ENCODE peak calls at places on chromosomes 1 and 21, in ten cellular contexts. N is suprapubic skin, E is breast epithelium, F is vagina, X is stomach, L is K562, A is upper lobe of left lung, H is sigmoid colon, V is HCT116, T is endothelial cell of umbilical vein. Q is an unnamed sample.
A peak's percentile ranks its signal among the peaks of the same experiment; 100 is the strongest.

GRCh38 chr1:210347112-210347511 is 18.4 kb downstream of the HHAT start:
- DNase-seq in T (no peak), H (no peak), V (no peak), L (no peak), F (no peak), A (no peak), E (no peak), X (no peak), N (no peak), Q (no peak)

GRCh38 chr1:245690153-245690552 is 535.4 kb downstream of the KIF26B start:
- DNase-seq in V (no peak), X (no peak), N (no peak), H (no peak), E (no peak), A (no peak), T (no peak), L (no peak), F (no peak), Q (no peak)

GRCh38 chr1:106907795-106908194 is 148.7 kb upstream of the PRMT6 start:
- DNase-seq in L (no peak), F (no peak), V (no peak), T (no peak), A (no peak), X (no peak), N (no peak), E (no peak), H (no peak), Q (no peak)

GRCh38 chr1:32963746-32964460 is 706 bp downstream of the RNF19B start:
- DNase-seq in V (no peak), X (peak; percentile 54), L (peak; percentile 72), E (peak; percentile 90), T (peak; percentile 66), N (peak; percentile 90), F (no peak), A (peak; percentile 74), H (peak; percentile 84), Q (peak; percentile 71)

GRCh38 chr1:5271264-5271663 is 616.9 kb downstream of the AJAP1 start:
- DNase-seq in F (no peak), T (no peak), N (no peak), A (peak; percentile 28), L (no peak), E (no peak), X (no peak), H (peak; percentile 21), V (no peak), Q (no peak)

GRCh38 chr1:91714867-91715381 is 171.0 kb downstream of the TGFBR3 start:
- DNase-seq in T (no peak), X (no peak), H (no peak), L (peak; percentile 65), A (no peak), F (no peak), E (no peak), N (no peak), V (no peak), Q (no peak)

GRCh38 chr21:31410763-31411278 is 66.8 kb upstream of the TIAM1 start:
- DNase-seq in H (no peak), E (no peak), T (no peak), X (no peak), N (no peak), F (no peak), V (no peak), L (no peak), A (no peak), Q (no peak)

GRCh38 chr1:182608850-182609610 is 4.8 kb upstream of the RGS16 start:
- DNase-seq in N (no peak), X (no peak), F (no peak), H (no peak), T (peak; percentile 8), A (no peak), L (no peak), E (no peak), V (no peak), Q (no peak)

DNA sequence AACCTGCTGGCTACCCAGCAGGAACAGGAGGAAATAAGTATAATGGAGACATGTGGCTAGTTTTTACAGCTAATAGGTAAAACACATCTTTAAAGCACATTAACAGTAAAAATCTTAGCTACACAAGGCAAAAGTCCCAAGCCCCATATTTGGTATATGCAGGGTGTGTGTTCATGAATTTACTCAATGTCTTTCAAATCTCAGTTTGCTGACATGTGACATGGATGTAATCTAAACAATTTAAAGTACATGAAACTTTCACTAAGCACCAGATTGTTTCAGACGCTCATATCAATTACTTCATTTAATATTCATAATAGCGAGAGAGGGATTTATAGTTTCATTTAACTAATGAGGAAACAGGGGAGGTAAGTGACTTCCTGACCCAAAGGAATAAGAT is 3.9 kb downstream of the TACSTD2 start:
- DNase-seq in X (no peak), T (no peak), L (no peak), E (no peak), A (no peak), F (no peak), N (no peak), H (no peak), V (no peak), Q (no peak)
- H3K27me3 ChIP-seq in X (peaks cover 47% of the 10 kb centered on the region), T (no peaks in the 10 kb centered on the region), L (peaks cover 6% of the 10 kb centered on the region), E (no peaks in the 10 kb centered on the region), A (no peaks in the 10 kb centered on the region), F (no peaks in the 10 kb centered on the region), N (peaks cover 21% of the 10 kb centered on the region), H (peaks cover 19% of the 10 kb centered on the region), V (no peaks in the 10 kb centered on the region), Q (no peaks in the 10 kb centered on the region)

GRCh38 chr1:116418091-116418830 is 45.2 kb downstream of the ATP1A1 start:
- DNase-seq in E (peak; percentile 60), A (peak; percentile 77), L (peak; percentile 89), V (peak; percentile 68), T (peak; percentile 72), N (peak; percentile 87), F (peak; percentile 95), H (peak; percentile 92), X (peak; percentile 85), Q (peak; percentile 76)
- TF ChIP-seq POLR2A in E (peak; percentile 49), A (no peak), L (peak; percentile 80), V (peak; percentile 9), T (no peak), N (no peak), F (no peak), H (peak; percentile 30), X (no peak), Q (peak; percentile 36)

GRCh38 chr1:22343456-22344426 is 107.9 kb upstream of the ZBTB40 start:
- DNase-seq in F (no peak), A (no peak), E (no peak), T (no peak), X (no peak), H (no peak), L (no peak), N (no peak), V (no peak), Q (no peak)

GRCh38 chr1:22342734-22343191 is 108.9 kb upstream of the ZBTB40 start:
- DNase-seq in X (no peak), V (no peak), L (no peak), F (no peak), H (no peak), T (no peak), E (no peak), A (no peak), N (no peak), Q (no peak)

GRCh38 chr1:22340873-22341272 is 110.8 kb upstream of the ZBTB40 start:
- DNase-seq in L (no peak), A (no peak), T (no peak), H (no peak), F (no peak), V (no peak), N (no peak), X (no peak), E (no peak), Q (no peak)

GRCh38 chr1:22340066-22340465 is 111.6 kb upstream of the ZBTB40 start:
- DNase-seq in V (no peak), E (no peak), H (no peak), T (no peak), A (no peak), F (no peak), L (no peak), X (no peak), N (no peak), Q (no peak)

GRCh38 chr1:22341791-22342605 is 109.7 kb upstream of the ZBTB40 start:
- DNase-seq in H (no peak), V (no peak), N (no peak), A (no peak), L (peak; percentile 67), T (peak; percentile 43), E (no peak), X (no peak), F (no peak), Q (peak; percentile 69)
- TF ChIP-seq POLR2AphosphoS5 in H (no peak), V (no peak), N (no peak), A (peak; percentile 66), L (no peak), T (no peak), E (no peak), X (no peak), F (no peak), Q (peak; percentile 79)

DNA sequence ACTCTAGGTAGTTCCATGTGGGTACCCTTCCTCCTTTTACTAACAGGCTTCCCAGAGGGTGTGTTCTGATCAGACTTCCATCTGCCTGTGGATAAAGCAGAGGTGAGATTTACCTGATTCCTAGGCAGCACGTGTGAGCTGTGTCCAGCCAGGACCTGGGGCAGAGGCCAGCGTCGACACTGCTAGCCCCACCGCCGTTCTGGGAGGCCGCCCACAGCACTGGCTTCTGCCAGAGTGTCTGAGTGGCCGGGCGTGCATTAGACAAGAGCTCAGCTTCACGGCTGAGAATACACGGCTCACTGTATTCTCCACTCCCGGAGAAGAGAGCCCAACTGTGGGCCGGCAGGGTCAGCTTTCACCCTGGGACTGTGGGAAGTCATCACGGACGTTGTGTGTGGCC is 82.5 kb downstream of the PRDM16 start:
- DNase-seq in T (no peak), N (no peak), E (no peak), F (no peak), L (no peak), H (no peak), V (no peak), X (no peak), A (no peak), Q (no peak)
- H3K27me3 ChIP-seq in T (peaks cover 5% of the 10 kb centered on the region), N (peaks cover 59% of the 10 kb centered on the region), E (no peaks in the 10 kb centered on the region), F (no peaks in the 10 kb centered on the region), L (peaks cover 27% of the 10 kb centered on the region), H (no peaks in the 10 kb centered on the region), V (no peaks in the 10 kb centered on the region), X (peaks cover 37% of the 10 kb centered on the region), A (no peaks in the 10 kb centered on the region), Q (no peaks in the 10 kb centered on the region)

DNA sequence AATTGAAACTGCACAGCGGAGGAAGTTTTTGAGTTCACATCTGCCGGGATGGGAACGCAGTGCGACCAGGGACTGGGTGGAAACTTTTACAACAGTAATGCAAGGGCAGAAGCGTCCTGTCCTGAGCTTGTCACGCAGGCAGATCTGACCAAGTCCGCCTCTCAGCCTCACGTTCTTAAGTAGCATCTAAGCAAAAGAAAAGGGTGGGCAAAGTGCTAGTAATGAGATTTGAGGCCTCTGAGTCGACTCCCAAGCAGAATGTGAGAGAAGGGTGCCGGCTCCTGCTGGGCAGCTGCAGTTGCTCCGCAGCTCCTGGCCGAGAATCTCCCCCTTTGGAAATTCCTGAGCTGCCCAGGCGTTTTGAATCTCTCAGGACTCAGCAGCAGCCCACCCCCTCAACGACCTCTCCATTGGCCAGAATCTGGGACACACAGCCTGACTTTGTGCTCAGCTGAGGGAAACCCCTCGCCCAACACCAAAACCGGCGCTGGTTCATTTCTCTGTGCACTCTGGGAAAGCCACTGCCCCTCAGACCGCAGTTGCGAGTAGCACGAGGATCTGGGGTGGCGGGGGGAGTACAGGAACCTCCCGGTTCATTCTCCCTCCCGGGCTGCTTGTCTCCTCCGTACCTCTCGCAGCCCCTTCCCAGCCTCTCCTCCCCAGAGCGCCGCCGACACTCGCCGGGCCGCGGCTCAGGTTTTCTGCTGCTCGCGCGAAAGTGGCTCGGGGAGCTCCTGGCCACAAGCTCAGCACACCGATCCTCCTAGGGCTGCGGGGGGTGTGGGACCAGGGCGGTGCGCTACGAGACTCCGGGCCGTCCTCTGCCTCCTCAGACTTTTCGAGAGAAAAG is 898 bp upstream of the S1PR1 start:
- DNase-seq in X (peak; percentile 35), L (peak; percentile 28), V (no peak), E (no peak), N (no peak), T (peak; percentile 83), A (peak; percentile 49), F (no peak), H (peak; percentile 72), Q (peak; percentile 28)
- TF ChIP-seq POLR2A in X (no peak), L (no peak), V (no peak), E (no peak), N (no peak), T (peak; percentile 85), A (no peak), F (no peak), H (no peak), Q (no peak)